ENCODE peak calls at places on chromosomes 6 and 20, in four cellular contexts. D is H9, H is mesendoderm, Y is H1. J is an unnamed sample.

GRCh38 chr20:63067266-63067635 is 60.5 kb upstream of the BHLHE23 start:
- DNase-seq in D (no peak), H (no peak), Y (no peak), J (no peak)

GRCh38 chr20:10115021-10115420 is 80.2 kb downstream of the ANKEF1 start:
- DNase-seq in D (no peak), H (no peak), Y (no peak), J (peak; percentile 79)

GRCh38 chr6:44119704-44120262 is 7.5 kb downstream of the MRPL14 start:
- DNase-seq in D (no peak), H (no peak), Y (no peak), J (no peak)

GRCh38 chr6:22320750-22321149 is 23.9 kb upstream of the PRL start:
- DNase-seq in D (no peak), H (peak; percentile 81), Y (no peak), J (peak; percentile 93)

GRCh38 chr20:34815636-34816035 is 9.8 kb downstream of the NCOA6 start:
- DNase-seq in D (no peak), H (no peak), Y (no peak), J (peak; percentile 33)

GRCh38 chr6:52104979-52105378 is 17.6 kb upstream of the PKHD1 start:
- DNase-seq in D (no peak), H (no peak), Y (no peak), J (no peak)

GRCh38 chr6:73521351-73522254 is 771 bp upstream of the EEF1A1 start:
- DNase-seq in D (no peak), H (peak; percentile 42), Y (peak; percentile 91), J (peak; percentile 91)

GRCh38 chr20:39829255-39829654 is 859.8 kb downstream of the MAFB start:
- DNase-seq in D (peak; percentile 58), H (peak; percentile 53), Y (peak; percentile 53), J (peak; percentile 41)

GRCh38 chr20:47217482-47218446 is 138.7 kb downstream of the ZMYND8 start:
- DNase-seq in D (no peak), H (no peak), Y (no peak), J (no peak)

GRCh38 chr6:157229219-157229607 is 94.1 kb downstream of the TMEM242 start:
- DNase-seq in D (no peak), H (no peak), Y (no peak), J (no peak)

GRCh38 chr6:134628154-134628553 is 310.2 kb upstream of the SGK1 start:
- DNase-seq in D (no peak), H (no peak), Y (no peak), J (no peak)
- H4K5ac ChIP-seq in D (no peak overlapping the region), H (no peak overlapping the region), Y (no peak overlapping the region), J (no peak overlapping the region)

GRCh38 chr6:154766993-154767392 is 33.8 kb downstream of the SCAF8 start:
- DNase-seq in D (no peak), H (no peak), Y (no peak), J (peak; percentile 4)
- H4K5ac ChIP-seq in D (no peak overlapping the region), H (no peak overlapping the region), Y (no peak overlapping the region), J (no peak overlapping the region)

DNA sequence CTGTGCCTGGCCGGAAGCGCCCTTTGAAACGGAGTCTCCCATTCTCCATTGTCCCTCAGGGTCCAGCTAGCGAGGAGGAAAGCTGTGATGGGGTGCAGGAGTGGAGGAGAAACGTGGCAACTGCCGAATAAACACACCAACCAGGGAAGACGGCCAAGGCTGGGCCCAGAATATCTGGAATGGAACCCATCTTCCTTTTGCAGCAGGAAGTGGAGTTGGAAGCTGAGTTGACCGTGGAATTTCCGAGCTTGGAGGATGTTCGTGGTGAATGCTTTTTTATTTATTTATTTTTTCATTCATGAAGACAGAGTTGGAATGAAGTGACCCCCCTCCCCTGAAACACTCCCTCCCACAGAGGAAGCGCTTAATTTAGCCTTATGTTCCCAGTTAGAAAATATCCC is 105.6 kb upstream of the RNF24 start:
- DNase-seq in D (no peak), H (no peak), Y (no peak), J (no peak)
- H4K5ac ChIP-seq in D (no peak overlapping the region), H (no peak overlapping the region), Y (no peak overlapping the region), J (no peak overlapping the region)

DNA sequence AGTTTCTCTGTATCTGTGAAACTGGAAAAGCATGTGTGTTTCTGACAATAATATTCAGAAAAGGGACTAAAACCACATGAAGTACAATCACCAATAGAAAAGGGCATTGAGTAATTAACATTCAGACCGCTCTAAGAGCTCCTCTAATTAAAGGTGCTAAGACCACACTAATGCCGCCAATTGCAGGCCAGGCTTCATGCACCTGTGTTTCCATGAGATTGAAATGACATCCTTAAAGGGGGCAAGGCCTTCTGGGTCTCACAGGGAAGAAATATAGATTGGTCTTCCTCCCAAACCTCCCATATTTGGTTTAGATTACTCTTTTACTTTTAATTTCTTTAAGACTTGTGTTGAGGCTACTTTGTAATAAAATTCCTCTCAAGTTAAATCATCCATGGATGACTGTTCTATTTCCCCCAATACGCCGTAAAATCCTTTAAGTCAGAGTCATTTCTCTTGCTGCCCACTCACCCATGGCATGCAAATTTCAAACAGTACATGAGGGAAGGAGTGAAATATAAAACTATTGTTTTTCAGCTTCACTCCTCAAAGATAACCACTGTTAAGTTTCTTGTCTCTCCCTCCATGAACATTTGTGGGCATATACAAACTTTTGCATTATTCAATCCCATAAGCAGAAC is 110.6 kb downstream of the UBE3D start:
- DNase-seq in D (no peak), H (no peak), Y (no peak), J (peak; percentile 91)
- H4K5ac ChIP-seq in D (no peak overlapping the region), H (no peak overlapping the region), Y (no peak overlapping the region), J (peak overlapping the region; percentile 94)